ENCODE peak calls at places on chromosomes 7 and 10, in nine cellular contexts. Q is colonic mucosa, P is thoracic aorta, L is SJSA1, Y is body of pancreas, F is astrocyte, A is brain microvascular endothelial cell, S is spleen, W is heart right ventricle. C is an unnamed sample.

GRCh38 chr7:92259610-92260247 is 14.0 kb downstream of the ANKIB1 start:
- DNase-seq in A (no peak), L (no peak), Q (no peak), W (no peak), Y (no peak), S (no peak), F (no peak), P (no peak), C (no peak)

GRCh38 chr7:66047426-66047825 is 28.2 kb upstream of the ASL start:
- DNase-seq in Y (no peak), P (no peak), L (peak), S (no peak), A (peak), F (peak), W (no peak), Q (no peak), C (no peak)

GRCh38 chr7:136807598-136807997 is 60.9 kb upstream of the CHRM2 start:
- DNase-seq in A (no peak), Q (no peak), Y (no peak), W (no peak), L (no peak), F (no peak), S (no peak), P (no peak), C (no peak)

GRCh38 chr10:123149568-123150228 is 1.8 kb downstream of the HMX2 start:
- DNase-seq in W (no peak), P (no peak), A (no peak), F (peak), L (no peak), S (peak), Y (no peak), Q (peak), C (no peak)

GRCh38 chr7:39271386-39271785 is 293.7 kb downstream of the POU6F2 start:
- DNase-seq in F (no peak), P (peak), S (no peak), W (peak), A (peak), Y (peak), Q (peak), L (no peak), C (peak)

GRCh38 chr7:137992738-137993394 is 9.0 kb downstream of the CREB3L2 start:
- DNase-seq in Y (peak), A (peak), P (no peak), S (no peak), Q (no peak), F (peak), W (no peak), L (peak), C (no peak)

GRCh38 chr10:72387187-72387586 is 32.5 kb upstream of the DNAJB12 start:
- DNase-seq in Y (no peak), P (no peak), Q (no peak), S (no peak), L (no peak), A (no peak), F (no peak), W (no peak), C (no peak)

GRCh38 chr7:23106491-23106800 is 861 bp downstream of the KLHL7 start:
- DNase-seq in L (no peak), F (peak), P (no peak), S (no peak), W (no peak), A (no peak), Q (no peak), Y (no peak), C (no peak)

GRCh38 chr7:102146989-102147388 is 139.7 kb upstream of the SH2B2 start:
- DNase-seq in A (no peak), L (no peak), W (peak), Y (no peak), S (no peak), P (no peak), F (peak), Q (no peak), C (no peak)

GRCh38 chr7:157318015-157318706 is 18.6 kb upstream of the DNAJB6 start:
- DNase-seq in Y (no peak), S (peak), F (peak), P (no peak), A (peak), W (no peak), Q (no peak), L (no peak), C (no peak)

GRCh38 chr7:121288894-121289293 is 39.9 kb upstream of the WNT16 start:
- DNase-seq in Q (no peak), W (no peak), A (peak), F (peak), P (no peak), L (no peak), Y (no peak), S (no peak), C (no peak)

GRCh38 chr10:19983880-19984279 is 167.6 kb downstream of the PLXDC2 start:
- DNase-seq in Q (no peak), L (no peak), Y (no peak), P (no peak), A (no peak), F (no peak), W (no peak), S (no peak), C (no peak)

GRCh38 chr10:19987931-19988330 is 171.7 kb downstream of the PLXDC2 start:
- DNase-seq in S (no peak), P (no peak), Y (no peak), A (no peak), F (no peak), L (no peak), Q (no peak), W (no peak), C (no peak)

GRCh38 chr10:19985745-19986144 is 169.5 kb downstream of the PLXDC2 start:
- DNase-seq in Y (no peak), L (no peak), Q (no peak), W (no peak), A (no peak), S (no peak), P (no peak), F (no peak), C (no peak)
- H3K4me3 ChIP-seq in Y (no peak), L (no peak), Q (no peak), W (no peak), A (no peak), S (no peak), P (no peak), F (no peak), C (no peak)

GRCh38 chr7:142720140-142720773 is 29.0 kb upstream of the PRSS1 start:
- DNase-seq in F (no peak), Q (no peak), P (no peak), S (no peak), Y (no peak), W (no peak), A (no peak), L (no peak), C (no peak)

GRCh38 chr7:142717453-142717852 is 31.8 kb upstream of the PRSS1 start:
- DNase-seq in Q (no peak), Y (no peak), A (no peak), W (no peak), F (no peak), P (no peak), S (peak), L (no peak), C (no peak)

GRCh38 chr7:142720981-142721380 is 28.3 kb upstream of the PRSS1 start:
- DNase-seq in W (no peak), A (no peak), L (no peak), P (no peak), Q (no peak), F (no peak), S (no peak), Y (no peak), C (no peak)

GRCh38 chr7:142718314-142718713 is 31.0 kb upstream of the PRSS1 start:
- DNase-seq in S (no peak), F (no peak), A (no peak), Q (no peak), W (no peak), L (no peak), P (no peak), Y (no peak), C (no peak)

DNA sequence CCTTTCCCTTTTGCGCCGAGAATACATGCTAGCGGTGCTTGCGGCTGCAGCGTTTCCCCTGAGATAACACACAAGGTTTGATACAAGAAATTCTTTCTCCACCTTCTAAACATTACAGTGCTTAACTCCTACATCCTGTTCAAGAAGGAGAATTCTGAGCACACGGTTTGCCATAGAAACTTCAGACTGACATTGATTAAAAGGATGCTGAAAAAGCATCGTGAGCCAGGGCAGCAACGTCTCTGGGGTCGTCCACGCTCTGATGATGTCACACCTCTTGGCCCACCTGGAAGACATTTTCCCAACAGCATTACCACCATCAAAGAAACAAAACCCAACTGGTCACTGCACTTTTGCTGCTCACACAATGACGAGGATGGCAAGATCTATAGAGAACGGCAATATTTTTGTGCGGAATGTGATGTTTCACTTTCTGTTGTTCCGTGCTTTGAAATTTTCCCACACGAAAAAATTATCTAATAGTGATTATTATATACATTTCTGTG is 26.9 kb upstream of the PRSS1 start:
- DNase-seq in W (no peak), L (no peak), Q (no peak), A (no peak), P (no peak), F (no peak), S (no peak), Y (no peak), C (no peak)
- H3K27ac ChIP-seq in W (no peak), L (no peak), Q (no peak), A (no peak), P (no peak), F (no peak), S (peak), Y (no peak), C (no peak)

DNA sequence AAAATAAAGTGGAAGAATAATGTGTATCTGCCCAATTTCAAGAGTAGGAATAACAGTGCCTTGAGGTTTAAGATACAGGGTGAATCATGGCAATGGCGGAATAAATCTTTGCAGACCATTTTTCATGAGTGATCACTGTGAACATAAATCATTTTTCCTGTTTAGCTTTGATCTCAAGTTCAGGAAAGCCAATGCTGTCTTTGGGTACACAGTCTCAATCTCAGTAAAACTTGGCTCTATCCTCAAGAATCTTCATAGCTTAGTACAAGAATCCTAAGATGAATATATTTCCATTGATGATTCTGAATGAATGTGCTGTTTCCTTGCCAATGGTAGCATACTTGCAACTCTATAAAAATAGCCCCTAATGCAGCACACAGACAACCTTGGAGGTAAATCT is 6.8 kb downstream of the NAMPT start:
- DNase-seq in Q (no peak), Y (no peak), F (peak), S (no peak), A (no peak), P (no peak), W (no peak), L (no peak), C (no peak)
- H3K4me3 ChIP-seq in Q (no peak), Y (no peak), F (no peak), S (no peak), A (no peak), P (no peak), W (no peak), L (no peak), C (no peak)

GRCh38 chr10:71333154-71333887 is 14.3 kb downstream of the SLC29A3 start:
- DNase-seq in L (no peak), S (no peak), W (no peak), F (no peak), A (no peak), Q (no peak), P (no peak), Y (no peak), C (no peak)
- H3K27ac ChIP-seq in L (no peak), S (peak), W (no peak), F (no peak), A (no peak), Q (no peak), P (no peak), Y (no peak), C (no peak)

DNA sequence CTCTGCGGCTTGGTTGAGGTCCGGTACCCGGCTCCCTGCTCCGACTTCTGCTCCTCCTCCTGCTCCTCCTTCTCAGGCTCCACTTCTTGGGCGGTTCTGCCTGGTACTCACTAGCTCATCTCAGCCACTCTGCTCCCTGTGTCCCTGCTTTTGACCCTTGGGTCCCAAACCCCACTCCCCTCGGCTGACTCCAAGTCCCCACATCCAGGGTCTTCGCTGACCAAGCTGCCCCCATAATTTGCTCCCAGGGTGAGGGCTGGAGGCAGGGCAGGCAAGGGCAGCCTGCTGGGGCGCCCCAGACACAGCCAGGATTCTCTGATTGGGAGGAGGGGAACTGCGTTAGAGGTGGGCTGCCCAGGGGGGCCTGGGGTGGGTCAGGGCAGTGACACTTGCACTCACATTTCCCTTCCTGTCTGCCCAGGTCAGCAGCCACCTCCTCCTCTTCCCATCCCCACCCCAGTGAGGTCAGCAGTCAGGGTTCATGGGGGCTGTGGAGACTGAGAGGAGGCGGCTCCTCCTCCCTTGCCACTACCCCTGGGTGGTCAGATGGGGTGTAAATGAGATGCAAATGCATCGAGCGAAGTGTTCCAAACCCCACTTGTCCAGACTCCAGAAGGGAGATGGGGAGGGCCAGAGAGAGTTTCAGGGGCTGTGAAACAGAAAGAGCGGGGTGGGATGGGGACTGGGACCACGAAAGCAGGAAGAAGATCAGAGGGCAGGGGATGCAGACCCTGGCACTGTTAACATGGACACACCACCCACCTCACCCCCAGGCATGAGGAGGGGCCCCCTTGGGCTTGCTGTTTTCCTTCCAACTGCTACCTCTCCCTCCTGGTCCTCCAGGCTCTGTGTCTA is 2.1 kb downstream of the SMARCD3 start:
- DNase-seq in Y (no peak), P (no peak), W (no peak), F (no peak), Q (no peak), A (no peak), L (no peak), S (no peak), C (no peak)
- H3K4me3 ChIP-seq in Y (no peak), P (peak), W (peak), F (no peak), Q (no peak), A (no peak), L (no peak), S (no peak), C (no peak)